ENCODE peak calls at places on chromosomes 6 and 20, in nine cellular contexts. B is astrocyte of the cerebellum; J is activated T-cell treated with anti-CD3 and anti-CD28 coated beads for 48 hours; C is mesenchymal stem cell; U is posterior cingulate gyrus; K is KBM-7; P is activated T-helper 1 cell treated with anti-CD3 and anti-CD28 coated beads, Interleukin-12 subunit alpha, Interleukin-12 subunit beta, Interleukin-2, Interleukin-4 antibody, amounts not matched to agents 30 ng/mL and 10 ng/mL and 1 ng/mL, durations not matched to agents 14 hours and 24 hours and 36 hours; D is choroid plexus epithelial cell; F is bronchial epithelial cell. L is an unnamed sample.

GRCh38 chr6:21138359-21139094 is 455.0 kb upstream of the SOX4 start:
- DNase-seq in B (peak), J (no peak), C (peak), U (no peak), K (no peak), P (no peak), D (no peak), F (no peak), L (no peak)

GRCh38 chr20:62339647-62340062 is 27.5 kb downstream of the LAMA5 start:
- DNase-seq in B (no peak), J (no peak), C (no peak), U (no peak), K (no peak), P (no peak), D (no peak), F (peak), L (no peak)

GRCh38 chr20:53399592-53400335 is 193.9 kb downstream of the ZNF217 start:
- DNase-seq in B (no peak), J (no peak), C (no peak), U (no peak), K (no peak), P (no peak), D (no peak), F (no peak), L (no peak)

GRCh38 chr6:13284646-13285045 is 43.7 kb downstream of the TBC1D7 start:
- DNase-seq in B (no peak), J (no peak), C (peak), U (no peak), K (no peak), P (no peak), D (no peak), F (no peak), L (no peak)

GRCh38 chr6:4560225-4561077 is 215.8 kb upstream of the CDYL start:
- DNase-seq in B (no peak), J (no peak), C (no peak), U (no peak), K (peak), P (no peak), D (no peak), F (no peak), L (no peak)

GRCh38 chr6:6987749-6988148 is 120.0 kb upstream of the RREB1 start:
- DNase-seq in B (no peak), J (no peak), C (no peak), U (no peak), K (no peak), P (no peak), D (no peak), F (no peak), L (no peak)

GRCh38 chr20:48012401-48012974 is 227.2 kb upstream of the SULF2 start:
- DNase-seq in B (no peak), J (no peak), C (peak), U (no peak), K (no peak), P (no peak), D (peak), F (peak), L (peak)

GRCh38 chr6:157555795-157556645 is 175.0 kb downstream of the ZDHHC14 start:
- DNase-seq in B (no peak), J (no peak), C (no peak), U (no peak), K (no peak), P (no peak), D (no peak), F (no peak), L (no peak)

GRCh38 chr6:151275566-151275965 is 35.8 kb downstream of the AKAP12 start:
- DNase-seq in B (no peak), J (no peak), C (no peak), U (no peak), K (no peak), P (no peak), D (no peak), F (no peak), L (no peak)

GRCh38 chr20:9323622-9324021 is 190.8 kb upstream of the LAMP5 start:
- DNase-seq in B (no peak), J (no peak), C (no peak), U (no peak), K (no peak), P (no peak), D (peak), F (no peak), L (no peak)

GRCh38 chr20:44430270-44431065 is 45.2 kb upstream of the TTPAL start:
- DNase-seq in B (no peak), J (no peak), C (no peak), U (no peak), K (no peak), P (no peak), D (no peak), F (no peak), L (no peak)

GRCh38 chr20:32582659-32583580 is 2.2 kb downstream of the NOL4L start:
- DNase-seq in B (no peak), J (no peak), C (peak), U (no peak), K (peak), P (no peak), D (no peak), F (no peak), L (no peak)

GRCh38 chr20:36399147-36399968 is 93.2 kb downstream of the DLGAP4 start:
- DNase-seq in B (no peak), J (peak), C (peak), U (peak), K (peak), P (peak), D (peak), F (peak), L (peak)

GRCh38 chr6:37557645-37558114 is 58.0 kb upstream of the CCDC167 start:
- DNase-seq in B (no peak), J (no peak), C (no peak), U (no peak), K (no peak), P (no peak), D (no peak), F (no peak), L (no peak)

GRCh38 chr20:41029150-41029872 is 689 bp downstream of the TOP1 start:
- DNase-seq in B (no peak), J (peak), C (peak), U (no peak), K (peak), P (peak), D (no peak), F (no peak), L (peak)

GRCh38 chr20:48928832-48929725 is 7.6 kb downstream of the ARFGEF2 start:
- DNase-seq in B (peak), J (no peak), C (peak), U (no peak), K (no peak), P (no peak), D (peak), F (no peak), L (no peak)

GRCh38 chr6:107819976-107820551 is 4.0 kb downstream of the SCML4 start:
- DNase-seq in B (no peak), J (no peak), C (no peak), U (no peak), K (no peak), P (peak), D (peak), F (peak), L (peak)

GRCh38 chr6:102344769-102345168 is 951.3 kb downstream of the GRIK2 start:
- DNase-seq in B (no peak), J (no peak), C (no peak), U (no peak), K (no peak), P (no peak), D (no peak), F (no peak), L (no peak)

GRCh38 chr6:35496851-35497570 is at the start of gene TEAD3:
- DNase-seq in B (no peak), J (peak), C (peak), U (no peak), K (no peak), P (peak), D (peak), F (peak), L (peak)

GRCh38 chr20:25418779-25419178 is 11.3 kb downstream of the GINS1 start:
- DNase-seq in B (no peak), J (no peak), C (peak), U (no peak), K (no peak), P (no peak), D (peak), F (peak), L (no peak)

GRCh38 chr20:6058684-6059295 is 4.9 kb upstream of the LRRN4 start:
- DNase-seq in B (no peak), J (no peak), C (peak), U (no peak), K (no peak), P (no peak), D (peak), F (peak), L (no peak)

GRCh38 chr6:41770381-41771057 is 9.2 kb downstream of the FRS3 start:
- DNase-seq in B (no peak), J (no peak), C (no peak), U (no peak), K (no peak), P (no peak), D (no peak), F (no peak), L (no peak)

GRCh38 chr20:3092611-3093379 is 8.3 kb upstream of the AVP start:
- DNase-seq in B (no peak), J (peak), C (no peak), U (no peak), K (peak), P (no peak), D (no peak), F (no peak), L (no peak)

GRCh38 chr20:13736792-13737191 is 47.9 kb downstream of the ESF1 start:
- DNase-seq in B (peak), J (no peak), C (peak), U (no peak), K (no peak), P (no peak), D (peak), F (no peak), L (no peak)

GRCh38 chr6:30829639-30830250 is 54.6 kb upstream of the DDR1 start:
- DNase-seq in B (no peak), J (no peak), C (no peak), U (no peak), K (no peak), P (no peak), D (no peak), F (no peak), L (no peak)

GRCh38 chr20:63366658-63367360 is 5.7 kb upstream of the CHRNA4 start:
- DNase-seq in B (no peak), J (no peak), C (no peak), U (no peak), K (no peak), P (no peak), D (no peak), F (no peak), L (no peak)

GRCh38 chr20:32823078-32823477 is 3.3 kb downstream of the MAPRE1 start:
- DNase-seq in B (peak), J (peak), C (peak), U (no peak), K (peak), P (no peak), D (peak), F (peak), L (peak)

GRCh38 chr6:20584100-20584731 is 50.0 kb downstream of the CDKAL1 start:
- DNase-seq in B (no peak), J (no peak), C (no peak), U (no peak), K (peak), P (no peak), D (no peak), F (no peak), L (no peak)

GRCh38 chr20:54123587-54124180 is 50.1 kb downstream of the CYP24A1 start:
- DNase-seq in B (peak), J (no peak), C (peak), U (no peak), K (no peak), P (no peak), D (peak), F (peak), L (peak)

GRCh38 chr6:22247916-22248482 is 48.8 kb downstream of the PRL start:
- DNase-seq in B (no peak), J (no peak), C (no peak), U (no peak), K (no peak), P (no peak), D (peak), F (no peak), L (no peak)

GRCh38 chr6:138161434-138162103 is at the start of gene ARFGEF3:
- DNase-seq in B (no peak), J (peak), C (peak), U (peak), K (peak), P (peak), D (no peak), F (peak), L (peak)

GRCh38 chr20:50013976-50014375 is 31.2 kb downstream of the SNAI1 start:
- DNase-seq in B (no peak), J (no peak), C (no peak), U (no peak), K (no peak), P (no peak), D (no peak), F (no peak), L (no peak)

GRCh38 chr6:16821834-16822264 is 60.6 kb upstream of the ATXN1 start:
- DNase-seq in B (no peak), J (no peak), C (no peak), U (no peak), K (no peak), P (no peak), D (no peak), F (no peak), L (no peak)

GRCh38 chr6:7261030-7261841 is 51.8 kb downstream of the SSR1 start:
- DNase-seq in B (peak), J (peak), C (peak), U (peak), K (peak), P (peak), D (peak), F (peak), L (peak)

GRCh38 chr6:106476326-106477105 is 116.0 kb downstream of the CRYBG1 start:
- DNase-seq in B (no peak), J (no peak), C (peak), U (no peak), K (no peak), P (no peak), D (peak), F (peak), L (peak)

GRCh38 chr6:144148891-144149290 is 1.4 kb upstream of the STX11 start:
- DNase-seq in B (peak), J (no peak), C (no peak), U (no peak), K (no peak), P (no peak), D (no peak), F (no peak), L (no peak)

GRCh38 chr6:132961122-132961521 is 146.8 kb downstream of the RPS12 start:
- DNase-seq in B (peak), J (no peak), C (peak), U (no peak), K (no peak), P (no peak), D (peak), F (peak), L (peak)